ENCODE peak calls at places on chromosomes 6 and 20, in six cellular contexts. One of them, this sample, is unnamed.

GRCh38 chr20:11995750-11996567 is 78.3 kb downstream of the BTBD3 start:
- DNase-seq in astrocyte: peak; percentile 3
- DNase-seq in thoracic aorta: no peak
- DNase-seq in hepatocyte: no peak
- DNase-seq in heart right ventricle: peak; percentile 6
- DNase-seq in fibroblast of lung: peak; percentile 11
- DNase-seq in this sample: no peak

GRCh38 chr6:168157272-168158007 is 78.4 kb upstream of the FRMD1 start:
- DNase-seq in thoracic aorta: no peak
- DNase-seq in hepatocyte: peak; percentile 80
- DNase-seq in heart right ventricle: no peak
- DNase-seq in astrocyte: peak; percentile 86
- DNase-seq in fibroblast of lung: peak; percentile 89
- DNase-seq in this sample: no peak

GRCh38 chr6:159941286-159942113 is 27.4 kb upstream of the IGF2R start:
- DNase-seq in hepatocyte: peak; percentile 24
- DNase-seq in astrocyte: peak; percentile 42
- DNase-seq in fibroblast of lung: peak; percentile 41
- DNase-seq in thoracic aorta: no peak
- DNase-seq in heart right ventricle: no peak
- DNase-seq in this sample: no peak

GRCh38 chr6:52389626-52390360 is 27.8 kb downstream of the PAQR8 start:
- DNase-seq in thoracic aorta: no peak
- DNase-seq in fibroblast of lung: peak; percentile 72
- DNase-seq in hepatocyte: peak; percentile 61
- DNase-seq in heart right ventricle: no peak
- DNase-seq in astrocyte: peak; percentile 60
- DNase-seq in this sample: no peak

GRCh38 chr6:62286470-62286843 is 432 bp upstream of the KHDRBS2 start:
- DNase-seq in astrocyte: no peak
- DNase-seq in fibroblast of lung: no peak
- DNase-seq in hepatocyte: no peak
- DNase-seq in thoracic aorta: no peak
- DNase-seq in heart right ventricle: no peak
- DNase-seq in this sample: no peak

GRCh38 chr20:43409041-43409913 is 48.4 kb upstream of the SRSF6 start:
- DNase-seq in heart right ventricle: no peak
- DNase-seq in thoracic aorta: no peak
- DNase-seq in hepatocyte: peak; percentile 35
- DNase-seq in astrocyte: no peak
- DNase-seq in fibroblast of lung: peak; percentile 17
- DNase-seq in this sample: no peak

GRCh38 chr6:149147191-149147590 is 170.3 kb upstream of the TAB2 start:
- DNase-seq in fibroblast of lung: no peak
- DNase-seq in heart right ventricle: no peak
- DNase-seq in astrocyte: no peak
- DNase-seq in hepatocyte: no peak
- DNase-seq in thoracic aorta: no peak
- DNase-seq in this sample: no peak

GRCh38 chr6:85490516-85491248 is 40.8 kb downstream of the NT5E start:
- DNase-seq in astrocyte: peak; percentile 57
- DNase-seq in hepatocyte: no peak
- DNase-seq in heart right ventricle: no peak
- DNase-seq in fibroblast of lung: peak; percentile 68
- DNase-seq in thoracic aorta: no peak
- DNase-seq in this sample: no peak

GRCh38 chr20:43507150-43508080 is at the start of gene L3MBTL1:
- DNase-seq in astrocyte: no peak
- DNase-seq in hepatocyte: peak; percentile 87
- DNase-seq in thoracic aorta: no peak
- DNase-seq in fibroblast of lung: peak; percentile 36
- DNase-seq in heart right ventricle: no peak
- DNase-seq in this sample: no peak

GRCh38 chr20:62219992-62220665 is at the start of gene HRH3:
- DNase-seq in hepatocyte: peak; percentile 82
- DNase-seq in thoracic aorta: no peak
- DNase-seq in fibroblast of lung: peak; percentile 16
- DNase-seq in astrocyte: no peak
- DNase-seq in heart right ventricle: no peak
- DNase-seq in this sample: no peak

GRCh38 chr6:77015350-77015749 is 447.9 kb downstream of the HTR1B start:
- DNase-seq in heart right ventricle: no peak
- DNase-seq in hepatocyte: peak; percentile 9
- DNase-seq in astrocyte: peak; percentile 39
- DNase-seq in fibroblast of lung: peak; percentile 56
- DNase-seq in thoracic aorta: no peak
- DNase-seq in this sample: no peak

GRCh38 chr6:99250476-99250875 is 99.0 kb downstream of the FAXC start:
- DNase-seq in thoracic aorta: no peak
- DNase-seq in hepatocyte: no peak
- DNase-seq in heart right ventricle: no peak
- DNase-seq in astrocyte: no peak
- DNase-seq in fibroblast of lung: no peak
- DNase-seq in this sample: no peak

GRCh38 chr20:18973499-18974173 is 160.1 kb downstream of the SCP2D1 start:
- DNase-seq in thoracic aorta: no peak
- DNase-seq in heart right ventricle: no peak
- DNase-seq in fibroblast of lung: no peak
- DNase-seq in hepatocyte: no peak
- DNase-seq in astrocyte: no peak
- DNase-seq in this sample: no peak

GRCh38 chr6:119024111-119024510 is 54.4 kb downstream of the FAM184A start:
- DNase-seq in heart right ventricle: no peak
- DNase-seq in fibroblast of lung: no peak
- DNase-seq in astrocyte: no peak
- DNase-seq in thoracic aorta: no peak
- DNase-seq in hepatocyte: no peak
- DNase-seq in this sample: no peak

GRCh38 chr20:25459111-25459830 is 51.8 kb downstream of the GINS1 start:
- DNase-seq in thoracic aorta: no peak
- DNase-seq in heart right ventricle: no peak
- DNase-seq in astrocyte: no peak
- DNase-seq in fibroblast of lung: no peak
- DNase-seq in hepatocyte: no peak
- DNase-seq in this sample: no peak
- H3K27ac ChIP-seq in thoracic aorta: no peak overlapping the region
- H3K27ac ChIP-seq in heart right ventricle: no peak overlapping the region
- H3K27ac ChIP-seq in astrocyte: no peak overlapping the region
- H3K27ac ChIP-seq in fibroblast of lung: no peak overlapping the region
- H3K27ac ChIP-seq in hepatocyte: no peak overlapping the region
- H3K27ac ChIP-seq in this sample: no peak overlapping the region

GRCh38 chr20:13862245-13862644 is 77.4 kb downstream of the NDUFAF5 start:
- DNase-seq in astrocyte: no peak
- DNase-seq in hepatocyte: no peak
- DNase-seq in thoracic aorta: no peak
- DNase-seq in fibroblast of lung: no peak
- DNase-seq in heart right ventricle: no peak
- DNase-seq in this sample: no peak
- TF ChIP-seq CTCF in astrocyte: no peak
- TF ChIP-seq CTCF in hepatocyte: no peak
- TF ChIP-seq CTCF in thoracic aorta: no peak
- TF ChIP-seq CTCF in fibroblast of lung: no peak
- TF ChIP-seq CTCF in heart right ventricle: no peak
- TF ChIP-seq CTCF in this sample: no peak

GRCh38 chr6:166306378-166307081 is 1.7 kb downstream of the PRR18 start:
- DNase-seq in fibroblast of lung: no peak
- DNase-seq in hepatocyte: no peak
- DNase-seq in astrocyte: no peak
- DNase-seq in heart right ventricle: no peak
- DNase-seq in thoracic aorta: no peak
- DNase-seq in this sample: no peak
- H3K4me3 ChIP-seq in fibroblast of lung: no peak overlapping the region
- H3K4me3 ChIP-seq in hepatocyte: no peak overlapping the region
- H3K4me3 ChIP-seq in astrocyte: no peak overlapping the region
- H3K4me3 ChIP-seq in heart right ventricle: peak overlapping the region; percentile 54
- H3K4me3 ChIP-seq in thoracic aorta: peak overlapping the region; percentile 75
- H3K4me3 ChIP-seq in this sample: peak overlapping the region; percentile 65

DNA sequence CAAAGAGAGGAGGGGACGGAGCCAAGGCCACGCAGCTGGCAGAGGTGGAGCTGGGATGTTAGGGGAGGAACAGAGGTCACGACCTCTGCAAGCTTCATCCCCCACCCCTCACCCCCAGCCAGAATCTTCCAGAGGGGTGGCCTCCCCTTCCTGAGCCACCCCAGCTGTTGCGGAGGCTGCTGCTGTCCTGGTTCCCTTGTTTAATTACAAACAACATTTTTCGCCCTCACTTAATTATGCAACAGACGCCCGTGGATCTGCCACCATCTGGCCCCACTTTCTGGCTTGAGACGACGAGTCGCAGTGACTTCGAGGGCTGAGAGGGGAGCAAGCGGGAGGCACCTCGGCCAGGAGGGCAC is 153.7 kb upstream of the PTPN1 start:
- DNase-seq in astrocyte: no peak
- DNase-seq in thoracic aorta: no peak
- DNase-seq in heart right ventricle: no peak
- DNase-seq in fibroblast of lung: no peak
- DNase-seq in hepatocyte: no peak
- DNase-seq in this sample: no peak
- H3K27ac ChIP-seq in astrocyte: no peak overlapping the region
- H3K27ac ChIP-seq in thoracic aorta: no peak overlapping the region
- H3K27ac ChIP-seq in heart right ventricle: no peak overlapping the region
- H3K27ac ChIP-seq in fibroblast of lung: no peak overlapping the region
- H3K27ac ChIP-seq in hepatocyte: no peak overlapping the region
- H3K27ac ChIP-seq in this sample: no peak overlapping the region

DNA sequence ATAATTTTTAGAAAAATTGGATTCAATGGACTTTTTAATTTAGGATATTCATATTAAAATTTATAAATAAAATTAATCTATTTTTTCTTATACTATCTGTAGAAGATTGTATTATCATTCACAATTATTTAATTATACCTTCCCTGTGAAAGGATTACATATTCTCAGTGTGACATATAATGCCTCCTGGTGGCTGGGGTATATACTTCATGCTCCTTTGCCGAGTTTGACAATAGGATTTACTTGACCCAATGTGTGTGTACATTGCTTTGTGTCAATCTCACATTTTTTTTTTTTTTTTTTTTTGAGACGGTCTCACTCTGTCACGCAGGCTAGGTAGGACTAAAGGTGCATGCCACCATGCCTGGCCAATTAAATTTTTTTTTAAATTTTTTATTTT is 230.0 kb upstream of the CHD6 start:
- DNase-seq in astrocyte: no peak
- DNase-seq in thoracic aorta: no peak
- DNase-seq in hepatocyte: no peak
- DNase-seq in heart right ventricle: no peak
- DNase-seq in fibroblast of lung: no peak
- DNase-seq in this sample: no peak
- TF ChIP-seq CTCF in astrocyte: no peak
- TF ChIP-seq CTCF in thoracic aorta: no peak
- TF ChIP-seq CTCF in hepatocyte: peak; percentile 20
- TF ChIP-seq CTCF in heart right ventricle: no peak
- TF ChIP-seq CTCF in fibroblast of lung: no peak
- TF ChIP-seq CTCF in this sample: no peak

DNA sequence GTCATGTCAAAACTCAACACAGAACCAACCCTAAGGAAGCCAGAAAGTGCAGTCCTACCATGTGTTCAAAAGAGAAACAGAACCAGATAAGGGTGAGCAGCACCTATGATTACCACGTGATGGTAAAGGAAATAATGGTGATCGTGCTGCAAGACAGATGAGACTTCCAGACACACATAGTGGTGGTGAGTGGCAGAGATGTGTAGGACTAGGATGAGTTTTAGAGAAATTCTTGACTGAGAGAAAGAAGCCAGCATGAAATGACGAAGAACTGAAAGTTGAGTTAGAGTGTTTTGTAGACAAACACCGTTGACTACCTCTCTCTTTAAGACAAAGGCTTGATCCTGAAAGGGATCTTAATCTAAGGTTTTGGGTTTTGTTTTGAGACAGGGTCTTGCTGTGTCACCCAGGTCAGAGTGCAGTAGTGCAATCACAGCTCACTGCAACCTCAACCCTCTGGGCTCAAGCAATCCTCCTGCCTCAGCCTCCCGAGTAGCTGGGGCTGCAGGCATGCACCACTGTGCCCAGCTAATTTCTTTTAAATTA is 10.6 kb upstream of the BTBD9 start:
- DNase-seq in thoracic aorta: no peak
- DNase-seq in fibroblast of lung: no peak
- DNase-seq in hepatocyte: no peak
- DNase-seq in heart right ventricle: no peak
- DNase-seq in astrocyte: no peak
- DNase-seq in this sample: no peak
- H3K4me3 ChIP-seq in thoracic aorta: no peak overlapping the region
- H3K4me3 ChIP-seq in fibroblast of lung: no peak overlapping the region
- H3K4me3 ChIP-seq in hepatocyte: no peak overlapping the region
- H3K4me3 ChIP-seq in heart right ventricle: no peak overlapping the region
- H3K4me3 ChIP-seq in astrocyte: no peak overlapping the region
- H3K4me3 ChIP-seq in this sample: no peak overlapping the region

DNA sequence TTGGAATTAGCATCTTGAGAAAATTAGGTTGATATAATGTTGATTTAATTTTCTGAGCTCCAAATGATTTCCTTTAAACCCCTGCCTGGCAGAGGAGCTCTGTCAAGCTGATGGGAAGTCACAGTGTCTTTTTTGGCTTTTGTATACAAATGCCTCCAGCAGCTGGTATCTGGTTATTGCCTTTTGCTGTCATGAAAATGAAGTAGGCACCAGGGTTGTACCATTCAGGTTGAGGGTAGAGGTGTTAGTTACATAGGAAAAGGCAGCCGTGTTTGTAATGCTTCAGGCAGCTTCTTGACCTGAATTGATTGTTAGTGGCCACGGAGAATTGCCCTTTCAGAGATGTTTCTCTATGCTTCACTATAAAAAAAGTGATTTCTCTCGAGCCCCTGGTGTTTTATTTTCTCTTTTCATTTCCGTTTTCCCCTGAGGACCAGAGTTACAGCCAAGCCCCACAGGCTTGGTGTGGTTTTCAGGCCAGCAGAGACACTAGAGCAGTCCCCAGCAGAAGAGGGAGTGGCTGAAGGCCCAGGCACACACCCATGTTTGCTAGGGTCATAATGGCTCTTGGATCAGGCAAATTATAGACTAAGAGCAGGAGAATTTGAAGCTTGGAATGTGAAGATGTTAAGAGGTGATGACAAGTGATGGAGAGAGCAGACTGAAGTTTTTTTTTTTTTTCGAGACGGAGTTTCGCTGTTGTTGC is 21.6 kb downstream of the CMTR1 start:
- DNase-seq in heart right ventricle: no peak
- DNase-seq in thoracic aorta: no peak
- DNase-seq in astrocyte: no peak
- DNase-seq in fibroblast of lung: no peak
- DNase-seq in hepatocyte: no peak
- DNase-seq in this sample: no peak
- H3K27ac ChIP-seq in heart right ventricle: no peak overlapping the region
- H3K27ac ChIP-seq in thoracic aorta: no peak overlapping the region
- H3K27ac ChIP-seq in astrocyte: no peak overlapping the region
- H3K27ac ChIP-seq in fibroblast of lung: no peak overlapping the region
- H3K27ac ChIP-seq in hepatocyte: no peak overlapping the region
- H3K27ac ChIP-seq in this sample: no peak overlapping the region